ENCODE peak calls at places on chromosome 7, in four cellular contexts. H, B, T and Q are unnamed samples.

GRCh38 chr7:88183051-88183450 is 36.8 kb downstream of the SRI start:
- DNase-seq in B (no peak), H (no peak), T (no peak), Q (no peak)

GRCh38 chr7:12493866-12494265 is 76.7 kb upstream of the SCIN start:
- DNase-seq in T (no peak), H (no peak), B (no peak), Q (no peak)

GRCh38 chr7:127253289-127254162 is 785 bp upstream of the GRM8 start:
- DNase-seq in H (peak; percentile 52), B (no peak), T (peak; percentile 73), Q (peak; percentile 77)

GRCh38 chr7:38819463-38819862 is 89.5 kb downstream of the VPS41 start:
- DNase-seq in B (no peak), H (no peak), T (no peak), Q (no peak)

GRCh38 chr7:114708646-114709045 is 213.2 kb upstream of the MDFIC start:
- DNase-seq in B (no peak), H (no peak), T (no peak), Q (no peak)

GRCh38 chr7:1676550-1677071 is 6.5 kb downstream of the ELFN1 start:
- DNase-seq in T (no peak), B (no peak), H (no peak), Q (peak; percentile 30)

GRCh38 chr7:1460757-1461639 is 1.7 kb upstream of the MICALL2 start:
- DNase-seq in B (peak; percentile 62), H (no peak), T (peak; percentile 87), Q (peak; percentile 87)

GRCh38 chr7:30285067-30285530 is 702 bp downstream of the ZNRF2 start:
- DNase-seq in H (peak; percentile 71), T (peak; percentile 67), B (no peak), Q (peak; percentile 66)

GRCh38 chr7:44157116-44158059 is 16.3 kb upstream of the MYL7 start:
- DNase-seq in B (no peak), T (no peak), H (no peak), Q (no peak)

GRCh38 chr7:31263363-31263762 is 77.2 kb downstream of the NEUROD6 start:
- DNase-seq in T (no peak), B (no peak), H (no peak), Q (no peak)

GRCh38 chr7:84372155-84372621 is 177.6 kb upstream of the SEMA3A start:
- DNase-seq in T (no peak), B (no peak), H (no peak), Q (no peak)

GRCh38 chr7:28804990-28805389 is 153.1 kb downstream of the TRIL start:
- DNase-seq in H (no peak), T (no peak), B (no peak), Q (no peak)

DNA sequence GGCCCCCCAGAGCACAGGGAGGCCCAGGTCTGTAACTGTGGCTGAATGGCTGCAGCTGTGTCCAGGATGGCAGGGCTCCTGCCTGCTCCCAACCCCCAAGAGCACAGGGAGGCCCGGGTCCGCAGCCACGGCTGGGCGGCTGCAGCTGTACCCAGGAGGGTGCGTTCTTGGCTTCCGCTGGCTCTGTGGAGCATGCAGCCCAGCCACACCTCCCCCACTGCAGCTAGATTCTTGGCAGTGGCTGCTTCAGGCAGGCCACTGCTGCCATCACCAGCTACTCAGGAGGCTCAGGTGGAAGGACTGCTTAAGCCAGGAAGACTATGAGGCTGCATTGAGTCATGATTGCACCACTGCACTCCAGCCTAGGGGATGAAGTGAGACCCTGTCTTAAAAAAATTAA is 27.9 kb downstream of the C7orf25 start:
- DNase-seq in B (no peak), T (no peak), H (peak; percentile 93), Q (no peak)
- H3K4me1 ChIP-seq in B (no peaks in the 10 kb centered on the region), T (no peaks in the 10 kb centered on the region), H (peaks cover 65% of the 10 kb centered on the region), Q (no peaks in the 10 kb centered on the region)

GRCh38 chr7:143375298-143376034 is 5.7 kb upstream of the ZYX start:
- DNase-seq in B (no peak), T (peak; percentile 47), H (peak; percentile 40), Q (no peak)
- H3K27ac ChIP-seq in B (no peak overlapping the region), T (no peak overlapping the region), H (no peak overlapping the region), Q (peak overlapping the region; percentile 47)

DNA sequence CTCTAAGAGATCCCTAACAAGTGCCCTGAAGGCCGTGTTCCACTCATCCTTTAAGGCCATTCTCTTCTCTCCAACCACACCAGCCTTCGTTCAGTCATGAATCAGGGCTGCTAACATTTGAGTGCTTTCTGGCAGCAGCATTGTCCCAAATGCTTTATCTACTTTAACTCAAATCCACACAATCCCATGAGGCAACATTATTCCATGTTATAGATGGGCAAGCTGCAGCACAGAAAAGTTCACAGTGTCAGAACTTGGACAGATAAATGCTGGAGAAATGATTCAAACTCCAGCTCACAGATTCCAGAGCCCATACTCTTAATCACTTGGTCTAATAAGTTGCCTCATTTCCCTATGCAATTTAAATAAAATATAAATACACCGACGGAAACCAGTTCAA is 73.5 kb downstream of the MALSU1 start:
- DNase-seq in H (no peak), B (no peak), T (no peak), Q (no peak)
- H3K4me1 ChIP-seq in H (peaks cover 83% of the 10 kb centered on the region), B (no peaks in the 10 kb centered on the region), T (no peaks in the 10 kb centered on the region), Q (no peaks in the 10 kb centered on the region)

GRCh38 chr7:55971045-55971444 is 6.7 kb downstream of the NIPSNAP2 start:
- DNase-seq in T (no peak), B (no peak), H (no peak), Q (peak; percentile 8)
- H3K27ac ChIP-seq in T (no peak overlapping the region), B (no peak overlapping the region), H (no peak overlapping the region), Q (no peak overlapping the region)

GRCh38 chr7:2981103-2981480 is 62.6 kb downstream of the CARD11 start:
- DNase-seq in T (no peak), H (no peak), B (no peak), Q (no peak)
- H3K4me1 ChIP-seq in T (no peaks in the 10 kb centered on the region), H (peaks cover 62% of the 10 kb centered on the region), B (no peaks in the 10 kb centered on the region), Q (peaks cover 2% of the 10 kb centered on the region)

GRCh38 chr7:134141868-134142264 is 14.7 kb downstream of the LRGUK start:
- DNase-seq in H (no peak), T (no peak), B (no peak), Q (no peak)
- H3K27ac ChIP-seq in H (no peak overlapping the region), T (no peak overlapping the region), B (no peak overlapping the region), Q (no peak overlapping the region)

GRCh38 chr7:74185016-74185415 is 10.9 kb downstream of the EIF4H start:
- DNase-seq in T (no peak), B (no peak), H (no peak), Q (no peak)

GRCh38 chr7:74182453-74183090 is 8.4 kb downstream of the EIF4H start:
- DNase-seq in B (no peak), H (no peak), T (no peak), Q (no peak)

GRCh38 chr7:74181821-74182220 is 7.7 kb downstream of the EIF4H start:
- DNase-seq in B (no peak), T (no peak), H (no peak), Q (no peak)

GRCh38 chr7:74183653-74184450 is 9.7 kb downstream of the EIF4H start:
- DNase-seq in T (no peak), B (no peak), H (peak; percentile 48), Q (no peak)

DNA sequence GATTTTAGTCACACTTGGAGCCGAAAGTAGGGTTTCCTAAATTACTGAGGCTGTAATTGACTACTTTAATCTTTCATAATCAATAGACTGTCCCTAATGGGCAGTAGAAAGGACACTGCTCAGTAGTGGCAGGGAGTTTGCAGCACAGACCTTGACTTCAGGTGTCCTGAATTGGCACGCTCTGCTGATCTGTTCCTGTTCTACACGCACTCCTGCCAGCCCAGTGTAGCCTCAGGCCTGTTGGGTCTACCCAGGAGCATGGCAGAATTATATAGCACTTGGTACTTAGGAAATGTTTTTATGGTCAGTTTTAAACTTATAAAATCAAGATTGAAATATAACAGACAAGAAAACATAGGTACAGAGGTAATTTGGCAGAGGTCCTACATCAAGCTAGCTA is 9.0 kb downstream of the EIF4H start:
- DNase-seq in B (no peak), H (no peak), T (no peak), Q (no peak)
- H3K4me1 ChIP-seq in B (peaks cover 25% of the 10 kb centered on the region), H (peaks cover 68% of the 10 kb centered on the region), T (no peaks in the 10 kb centered on the region), Q (peaks cover 4% of the 10 kb centered on the region)

GRCh38 chr7:19224951-19225350 is 79.7 kb upstream of the FERD3L start:
- DNase-seq in H (no peak), B (no peak), T (no peak), Q (no peak)
- H3K27ac ChIP-seq in H (no peak overlapping the region), B (no peak overlapping the region), T (no peak overlapping the region), Q (no peak overlapping the region)